ENCODE peak calls at places on chromosomes 16 and 17, in eight cellular contexts. One of them, this sample, is unnamed.
A peak's percentile ranks its signal among the peaks of the same experiment; 100 is the strongest.

GRCh38 chr16:64096671-64097070 is 1025.2 kb downstream of the CDH11 start:
- DNase-seq in A549: no peak
- DNase-seq in sigmoid colon: no peak
- DNase-seq in MM.1S: no peak
- DNase-seq in fibroblast of pulmonary artery: no peak
- DNase-seq in IMR-90: no peak
- DNase-seq in AG04450: no peak
- DNase-seq in fibroblast of lung: no peak
- DNase-seq in this sample: no peak

GRCh38 chr17:55284001-55284884 is 19.5 kb downstream of the HLF start:
- DNase-seq in A549: no peak
- DNase-seq in sigmoid colon: no peak
- DNase-seq in MM.1S: no peak
- DNase-seq in fibroblast of pulmonary artery: no peak
- DNase-seq in IMR-90: no peak
- DNase-seq in AG04450: no peak
- DNase-seq in fibroblast of lung: no peak
- DNase-seq in this sample: no peak

GRCh38 chr16:27232061-27232841 is 28.9 kb downstream of the KDM8 start:
- DNase-seq in A549: no peak
- DNase-seq in sigmoid colon: peak; percentile 59
- DNase-seq in MM.1S: peak; percentile 88
- DNase-seq in fibroblast of pulmonary artery: no peak
- DNase-seq in IMR-90: no peak
- DNase-seq in AG04450: no peak
- DNase-seq in fibroblast of lung: peak; percentile 32
- DNase-seq in this sample: no peak

GRCh38 chr17:41329279-41329925 is 13.9 kb upstream of the KRTAP17-1 start:
- DNase-seq in A549: peak; percentile 79
- DNase-seq in sigmoid colon: no peak
- DNase-seq in MM.1S: peak; percentile 30
- DNase-seq in fibroblast of pulmonary artery: peak; percentile 47
- DNase-seq in IMR-90: peak; percentile 56
- DNase-seq in AG04450: no peak
- DNase-seq in fibroblast of lung: peak; percentile 39
- DNase-seq in this sample: no peak

GRCh38 chr17:67469208-67469980 is 92.3 kb downstream of the PITPNC1 start:
- DNase-seq in A549: no peak
- DNase-seq in sigmoid colon: no peak
- DNase-seq in MM.1S: no peak
- DNase-seq in fibroblast of pulmonary artery: peak; percentile 71
- DNase-seq in IMR-90: peak; percentile 28
- DNase-seq in AG04450: no peak
- DNase-seq in fibroblast of lung: peak; percentile 68
- DNase-seq in this sample: no peak

GRCh38 chr17:50081757-50082156 is 13.4 kb upstream of the PDK2 start:
- DNase-seq in A549: no peak
- DNase-seq in sigmoid colon: no peak
- DNase-seq in MM.1S: no peak
- DNase-seq in fibroblast of pulmonary artery: no peak
- DNase-seq in IMR-90: no peak
- DNase-seq in AG04450: no peak
- DNase-seq in fibroblast of lung: no peak
- DNase-seq in this sample: no peak

GRCh38 chr17:1931759-1932579 is 93.2 kb downstream of the RTN4RL1 start:
- DNase-seq in A549: no peak
- DNase-seq in sigmoid colon: peak; percentile 77
- DNase-seq in MM.1S: no peak
- DNase-seq in fibroblast of pulmonary artery: no peak
- DNase-seq in IMR-90: peak; percentile 7
- DNase-seq in AG04450: no peak
- DNase-seq in fibroblast of lung: peak; percentile 51
- DNase-seq in this sample: peak; percentile 55

GRCh38 chr16:82231021-82231787 is 61.2 kb upstream of the MPHOSPH6 start:
- DNase-seq in A549: no peak
- DNase-seq in sigmoid colon: no peak
- DNase-seq in MM.1S: no peak
- DNase-seq in fibroblast of pulmonary artery: no peak
- DNase-seq in IMR-90: no peak
- DNase-seq in AG04450: no peak
- DNase-seq in fibroblast of lung: no peak
- DNase-seq in this sample: peak; percentile 78

GRCh38 chr17:81239714-81240555 is 817 bp downstream of the NDUFAF8 start:
- DNase-seq in A549: peak; percentile 60
- DNase-seq in sigmoid colon: no peak
- DNase-seq in MM.1S: peak; percentile 84
- DNase-seq in fibroblast of pulmonary artery: peak; percentile 23
- DNase-seq in IMR-90: peak; percentile 6
- DNase-seq in AG04450: no peak
- DNase-seq in fibroblast of lung: no peak
- DNase-seq in this sample: no peak

GRCh38 chr17:37553357-37553966 is 55.8 kb downstream of the SYNRG start:
- DNase-seq in A549: no peak
- DNase-seq in sigmoid colon: no peak
- DNase-seq in MM.1S: no peak
- DNase-seq in fibroblast of pulmonary artery: no peak
- DNase-seq in IMR-90: no peak
- DNase-seq in AG04450: no peak
- DNase-seq in fibroblast of lung: no peak
- DNase-seq in this sample: no peak

GRCh38 chr17:66165537-66166123 is 26.3 kb downstream of the CEP112 start:
- DNase-seq in A549: peak; percentile 65
- DNase-seq in sigmoid colon: no peak
- DNase-seq in MM.1S: peak; percentile 52
- DNase-seq in fibroblast of pulmonary artery: peak; percentile 82
- DNase-seq in IMR-90: peak; percentile 75
- DNase-seq in AG04450: peak; percentile 32
- DNase-seq in fibroblast of lung: peak; percentile 46
- DNase-seq in this sample: no peak

GRCh38 chr16:53996961-53997360 is 289.6 kb downstream of the IRX3 start:
- DNase-seq in A549: no peak
- DNase-seq in sigmoid colon: no peak
- DNase-seq in MM.1S: no peak
- DNase-seq in fibroblast of pulmonary artery: no peak
- DNase-seq in IMR-90: no peak
- DNase-seq in AG04450: no peak
- DNase-seq in fibroblast of lung: no peak
- DNase-seq in this sample: no peak

GRCh38 chr16:86431540-86431939 is 78.8 kb upstream of the FOXF1 start:
- DNase-seq in A549: no peak
- DNase-seq in sigmoid colon: no peak
- DNase-seq in MM.1S: no peak
- DNase-seq in fibroblast of pulmonary artery: no peak
- DNase-seq in IMR-90: no peak
- DNase-seq in AG04450: no peak
- DNase-seq in fibroblast of lung: no peak
- DNase-seq in this sample: no peak

GRCh38 chr16:26756633-26757032 is 310.1 kb upstream of the C16orf82 start:
- DNase-seq in A549: no peak
- DNase-seq in sigmoid colon: no peak
- DNase-seq in MM.1S: no peak
- DNase-seq in fibroblast of pulmonary artery: no peak
- DNase-seq in IMR-90: no peak
- DNase-seq in AG04450: no peak
- DNase-seq in fibroblast of lung: no peak
- DNase-seq in this sample: no peak

GRCh38 chr16:31356566-31357323 is 1.8 kb downstream of the ITGAX start:
- DNase-seq in A549: no peak
- DNase-seq in sigmoid colon: no peak
- DNase-seq in MM.1S: no peak
- DNase-seq in fibroblast of pulmonary artery: no peak
- DNase-seq in IMR-90: no peak
- DNase-seq in AG04450: no peak
- DNase-seq in fibroblast of lung: no peak
- DNase-seq in this sample: no peak

GRCh38 chr17:46854515-46854914 is 3.1 kb downstream of the WNT9B start:
- DNase-seq in A549: no peak
- DNase-seq in sigmoid colon: no peak
- DNase-seq in MM.1S: no peak
- DNase-seq in fibroblast of pulmonary artery: no peak
- DNase-seq in IMR-90: no peak
- DNase-seq in AG04450: no peak
- DNase-seq in fibroblast of lung: no peak
- DNase-seq in this sample: no peak

GRCh38 chr17:6560496-6560895 is 4.1 kb upstream of the PITPNM3 start:
- DNase-seq in A549: no peak
- DNase-seq in sigmoid colon: no peak
- DNase-seq in MM.1S: no peak
- DNase-seq in fibroblast of pulmonary artery: no peak
- DNase-seq in IMR-90: no peak
- DNase-seq in AG04450: no peak
- DNase-seq in fibroblast of lung: no peak
- DNase-seq in this sample: no peak

GRCh38 chr17:7589204-7589868 is 558 bp downstream of the SOX15 start:
- DNase-seq in A549: no peak
- DNase-seq in sigmoid colon: peak; percentile 94
- DNase-seq in MM.1S: no peak
- DNase-seq in fibroblast of pulmonary artery: peak; percentile 88
- DNase-seq in IMR-90: peak; percentile 83
- DNase-seq in AG04450: no peak
- DNase-seq in fibroblast of lung: peak; percentile 75
- DNase-seq in this sample: peak; percentile 27
- TF ChIP-seq CTCF in A549: peak; percentile 46
- TF ChIP-seq CTCF in sigmoid colon: peak; percentile 88
- TF ChIP-seq CTCF in MM.1S: no peak
- TF ChIP-seq CTCF in fibroblast of pulmonary artery: peak; percentile 77
- TF ChIP-seq CTCF in IMR-90: peak; percentile 79
- TF ChIP-seq CTCF in AG04450: peak; percentile 87
- TF ChIP-seq CTCF in fibroblast of lung: peak; percentile 79
- TF ChIP-seq CTCF in this sample: peak; percentile 80

DNA sequence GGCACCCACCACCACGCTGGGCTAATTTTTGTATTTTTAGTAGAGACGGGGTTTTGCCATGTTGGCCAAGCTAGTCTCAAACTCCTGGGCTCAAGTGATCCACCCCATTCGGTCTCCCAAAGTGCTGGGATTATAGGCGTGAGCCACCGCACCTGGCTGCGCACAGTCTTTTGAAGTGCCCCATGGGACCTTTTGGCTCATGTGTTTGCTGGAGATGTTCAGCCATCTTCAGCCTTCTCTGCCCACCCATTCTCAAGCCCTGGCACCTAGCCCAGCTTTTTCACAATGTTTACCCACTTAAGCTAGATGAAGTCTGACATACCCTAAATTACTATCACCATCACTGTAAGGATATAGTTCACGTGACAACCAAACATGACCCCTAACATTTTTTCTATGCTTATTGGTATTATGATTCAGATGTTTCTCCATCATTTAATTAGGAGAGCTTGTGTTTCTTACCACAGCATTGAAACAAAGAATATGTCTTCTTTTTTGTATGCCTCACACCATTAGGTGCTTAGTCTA is 32.3 kb downstream of the PECAM1 start:
- DNase-seq in A549: no peak
- DNase-seq in sigmoid colon: peak; percentile 56
- DNase-seq in MM.1S: no peak
- DNase-seq in fibroblast of pulmonary artery: no peak
- DNase-seq in IMR-90: no peak
- DNase-seq in AG04450: no peak
- DNase-seq in fibroblast of lung: peak; percentile 27
- DNase-seq in this sample: no peak
- H3K4me3 ChIP-seq in A549: no peak overlapping the region
- H3K4me3 ChIP-seq in sigmoid colon: no peak overlapping the region
- H3K4me3 ChIP-seq in MM.1S: no peak overlapping the region
- H3K4me3 ChIP-seq in fibroblast of pulmonary artery: no peak overlapping the region
- H3K4me3 ChIP-seq in IMR-90: no peak overlapping the region
- H3K4me3 ChIP-seq in AG04450: no peak overlapping the region
- H3K4me3 ChIP-seq in fibroblast of lung: no peak overlapping the region
- H3K4me3 ChIP-seq in this sample: no peak overlapping the region

DNA sequence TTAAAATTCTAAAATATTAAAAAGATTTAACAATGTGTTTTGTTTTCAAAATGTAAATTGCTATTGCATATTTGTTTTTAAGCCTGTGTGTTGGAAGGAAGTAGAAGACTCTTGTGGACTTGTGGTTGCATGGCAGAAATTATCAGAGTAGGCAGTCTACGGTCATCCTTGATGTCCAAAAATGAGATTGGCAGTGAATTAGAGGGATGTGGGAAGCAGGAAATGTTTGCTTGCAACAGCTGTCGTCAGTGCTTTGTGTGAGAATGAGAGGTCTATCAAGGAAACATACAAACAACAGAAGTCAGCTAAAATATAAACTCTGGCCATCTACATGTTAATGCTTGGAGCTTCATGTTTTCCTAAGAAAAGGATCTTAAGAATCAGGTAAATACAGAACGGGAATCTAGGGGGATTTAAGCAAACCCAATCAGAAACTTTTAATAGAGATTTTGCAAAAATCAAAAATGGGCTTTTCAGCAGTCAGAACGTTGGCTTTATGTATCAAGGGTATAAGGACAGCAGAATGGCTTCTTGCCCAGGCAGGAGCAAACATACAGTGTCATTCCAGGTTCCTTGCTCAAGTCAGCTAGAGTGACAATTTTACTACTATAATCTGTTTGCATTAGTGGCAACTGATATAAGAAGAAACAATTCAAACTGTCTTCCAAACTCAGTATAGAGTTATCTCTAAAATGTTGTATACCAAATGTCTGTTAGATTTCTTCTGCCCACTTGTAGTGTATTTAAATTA is 196.7 kb downstream of the CYB561 start:
- DNase-seq in A549: no peak
- DNase-seq in sigmoid colon: no peak
- DNase-seq in MM.1S: no peak
- DNase-seq in fibroblast of pulmonary artery: peak; percentile 86
- DNase-seq in IMR-90: peak; percentile 42
- DNase-seq in AG04450: no peak
- DNase-seq in fibroblast of lung: peak; percentile 56
- DNase-seq in this sample: peak; percentile 79
- TF ChIP-seq CTCF in A549: no peak
- TF ChIP-seq CTCF in sigmoid colon: no peak
- TF ChIP-seq CTCF in MM.1S: no peak
- TF ChIP-seq CTCF in fibroblast of pulmonary artery: no peak
- TF ChIP-seq CTCF in IMR-90: no peak
- TF ChIP-seq CTCF in AG04450: no peak
- TF ChIP-seq CTCF in fibroblast of lung: no peak
- TF ChIP-seq CTCF in this sample: no peak

GRCh38 chr17:43020789-43021738 is 1.1 kb downstream of the VAT1 start:
- DNase-seq in A549: peak; percentile 89
- DNase-seq in sigmoid colon: peak; percentile 93
- DNase-seq in MM.1S: no peak
- DNase-seq in fibroblast of pulmonary artery: peak; percentile 76
- DNase-seq in IMR-90: peak; percentile 50
- DNase-seq in AG04450: no peak
- DNase-seq in fibroblast of lung: peak; percentile 58
- DNase-seq in this sample: no peak

GRCh38 chr17:43018008-43018853 is 4.0 kb downstream of the VAT1 start:
- DNase-seq in A549: no peak
- DNase-seq in sigmoid colon: no peak
- DNase-seq in MM.1S: no peak
- DNase-seq in fibroblast of pulmonary artery: no peak
- DNase-seq in IMR-90: no peak
- DNase-seq in AG04450: no peak
- DNase-seq in fibroblast of lung: no peak
- DNase-seq in this sample: no peak

GRCh38 chr17:43020030-43020621 is 2.1 kb downstream of the VAT1 start:
- DNase-seq in A549: no peak
- DNase-seq in sigmoid colon: no peak
- DNase-seq in MM.1S: no peak
- DNase-seq in fibroblast of pulmonary artery: peak; percentile 60
- DNase-seq in IMR-90: no peak
- DNase-seq in AG04450: no peak
- DNase-seq in fibroblast of lung: no peak
- DNase-seq in this sample: no peak

GRCh38 chr17:43018932-43019331 is 3.3 kb downstream of the VAT1 start:
- DNase-seq in A549: no peak
- DNase-seq in sigmoid colon: no peak
- DNase-seq in MM.1S: no peak
- DNase-seq in fibroblast of pulmonary artery: peak; percentile 31
- DNase-seq in IMR-90: peak; percentile 31
- DNase-seq in AG04450: no peak
- DNase-seq in fibroblast of lung: no peak
- DNase-seq in this sample: no peak

GRCh38 chr17:43019418-43019817 is 2.8 kb downstream of the VAT1 start:
- DNase-seq in A549: no peak
- DNase-seq in sigmoid colon: no peak
- DNase-seq in MM.1S: no peak
- DNase-seq in fibroblast of pulmonary artery: no peak
- DNase-seq in IMR-90: no peak
- DNase-seq in AG04450: no peak
- DNase-seq in fibroblast of lung: no peak
- DNase-seq in this sample: no peak
- H3K4me3 ChIP-seq in A549: no peak overlapping the region
- H3K4me3 ChIP-seq in sigmoid colon: no peak overlapping the region
- H3K4me3 ChIP-seq in MM.1S: no peak overlapping the region
- H3K4me3 ChIP-seq in fibroblast of pulmonary artery: peak overlapping the region; percentile 97
- H3K4me3 ChIP-seq in IMR-90: no peak overlapping the region
- H3K4me3 ChIP-seq in AG04450: peak overlapping the region; percentile 1
- H3K4me3 ChIP-seq in fibroblast of lung: peak overlapping the region; percentile 7
- H3K4me3 ChIP-seq in this sample: no peak overlapping the region